ENCODE peak calls at places on chromosomes 16 and 17, in ten cellular contexts. L is PC-9, O is OCI-LY7, P is mammary epithelial cell, D is hepatocyte, Y is H9, B is SK-N-SH, F is A549, Q is fibroblast of lung, K is neural progenitor cell. X is an unnamed sample.
A peak's percentile ranks its signal among the peaks of the same experiment; 100 is the strongest.

GRCh38 chr17:17672453-17673368 is 8.5 kb upstream of the RAI1 start:
- DNase-seq in D (no peak), P (peak; percentile 35), K (no peak), B (no peak), F (no peak), L (peak; percentile 49), O (peak; percentile 66), Q (no peak), Y (no peak), X (peak; percentile 66)

GRCh38 chr17:60322056-60322387 is 69.9 kb downstream of the USP32 start:
- DNase-seq in B (no peak), Y (no peak), Q (no peak), F (no peak), D (no peak), O (no peak), K (no peak), P (no peak), L (no peak), X (no peak)

GRCh38 chr17:78915872-78916632 is 9.1 kb downstream of the TIMP2 start:
- DNase-seq in P (peak; percentile 72), L (peak; percentile 62), Q (peak; percentile 53), F (peak; percentile 50), B (no peak), Y (no peak), D (no peak), O (no peak), K (no peak), X (no peak)

GRCh38 chr17:34565715-34566114 is 13.7 kb upstream of the TMEM132E start:
- DNase-seq in Y (no peak), D (no peak), L (no peak), O (no peak), P (no peak), Q (no peak), K (no peak), F (no peak), B (no peak), X (no peak)

GRCh38 chr16:85123891-85124635 is 11.8 kb upstream of the CIBAR2 start:
- DNase-seq in B (no peak), Y (peak; percentile 58), L (peak; percentile 71), D (peak; percentile 41), Q (peak; percentile 87), O (no peak), P (peak; percentile 71), K (peak; percentile 40), F (no peak), X (peak; percentile 32)

GRCh38 chr17:1907818-1908698 is 78.3 kb downstream of the RPA1 start:
- DNase-seq in L (no peak), P (no peak), D (peak; percentile 54), B (no peak), O (peak; percentile 41), F (no peak), Y (peak; percentile 66), Q (peak; percentile 34), K (peak; percentile 92), X (peak; percentile 67)

GRCh38 chr17:29592850-29593545 is at the start of gene ANKRD13B:
- DNase-seq in P (no peak), Q (peak; percentile 24), O (peak; percentile 71), Y (no peak), D (peak; percentile 45), L (peak; percentile 8), F (no peak), K (peak; percentile 76), B (peak; percentile 83), X (peak; percentile 84)

GRCh38 chr16:20084624-20085226 is 11.0 kb upstream of the GPR139 start:
- DNase-seq in Y (no peak), O (no peak), Q (no peak), B (no peak), D (peak; percentile 51), P (no peak), K (no peak), F (no peak), L (peak; percentile 36), X (no peak)

GRCh38 chr16:77585852-77586251 is 136.5 kb upstream of the NUDT7 start:
- DNase-seq in K (no peak), Q (no peak), O (no peak), D (no peak), B (no peak), F (peak; percentile 46), P (peak; percentile 90), L (peak; percentile 37), Y (no peak), X (no peak)

GRCh38 chr16:87836346-87836843 is 32.9 kb downstream of the SLC7A5 start:
- DNase-seq in Q (no peak), D (no peak), K (no peak), P (no peak), Y (no peak), B (no peak), O (no peak), L (no peak), F (no peak), X (no peak)

GRCh38 chr16:67537636-67538591 is 9.3 kb downstream of the RIPOR1 start:
- DNase-seq in Y (peak; percentile 50), B (peak; percentile 85), L (no peak), Q (no peak), D (peak; percentile 79), F (no peak), P (no peak), K (peak; percentile 71), O (peak; percentile 46), X (no peak)

GRCh38 chr17:76783146-76783545 is 45.2 kb downstream of the MFSD11 start:
- DNase-seq in Q (no peak), F (no peak), Y (no peak), P (no peak), D (no peak), L (no peak), O (peak; percentile 93), B (no peak), K (no peak), X (no peak)

GRCh38 chr17:79623786-79624657 is 13.2 kb upstream of the RBFOX3 start:
- DNase-seq in L (no peak), F (no peak), O (no peak), B (peak; percentile 7), Y (peak; percentile 25), D (no peak), K (no peak), Q (no peak), P (no peak), X (no peak)

GRCh38 chr16:47079883-47080282 is 63.9 kb downstream of the NETO2 start:
- DNase-seq in O (no peak), L (no peak), D (no peak), Q (no peak), Y (no peak), F (no peak), B (no peak), P (no peak), K (peak; percentile 47), X (no peak)

GRCh38 chr17:57530026-57530425 is 215.1 kb downstream of the CCDC182 start:
- DNase-seq in K (no peak), P (no peak), D (no peak), Q (no peak), L (no peak), B (no peak), O (no peak), Y (no peak), F (no peak), X (no peak)

GRCh38 chr17:67478266-67479118 is 101.4 kb downstream of the PITPNC1 start:
- DNase-seq in D (no peak), F (no peak), O (no peak), L (no peak), B (no peak), Q (no peak), P (no peak), Y (peak; percentile 25), K (no peak), X (no peak)

DNA sequence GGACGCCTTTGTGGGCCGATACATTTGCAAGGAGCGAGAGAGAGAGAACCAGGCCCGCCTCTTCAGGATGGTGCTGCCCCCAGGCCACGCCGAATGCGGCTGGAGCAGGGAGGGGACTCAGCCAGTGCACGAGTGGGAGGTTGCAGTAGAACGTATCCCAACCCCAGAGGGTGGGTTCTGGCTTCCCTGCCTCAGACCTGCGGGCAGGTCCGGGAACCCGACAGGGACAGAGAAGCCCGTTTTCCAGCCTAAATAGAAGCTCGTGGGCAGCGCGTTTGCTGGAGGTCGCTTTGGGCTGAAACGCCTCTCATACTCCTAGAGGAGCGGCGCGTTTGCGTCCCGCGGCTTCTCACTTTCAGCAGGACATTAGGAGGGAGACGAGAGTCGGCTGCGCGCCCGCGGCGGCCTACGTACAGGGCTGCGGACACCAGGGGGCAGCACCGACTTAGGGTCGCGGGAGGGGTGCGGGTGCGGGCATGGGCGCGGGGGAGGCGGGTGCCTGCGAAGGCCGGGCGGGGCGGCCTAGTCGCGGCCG is 11.0 kb downstream of the TBX2 start:
- DNase-seq in O (peak; percentile 76), L (no peak), D (peak; percentile 93), P (no peak), Q (peak; percentile 94), B (peak; percentile 90), F (no peak), K (peak; percentile 89), Y (peak; percentile 93), X (no peak)
- H3K4me2 ChIP-seq in O (peak overlapping the region; percentile 73), L (peak overlapping the region; percentile 93), D (peak overlapping the region; percentile 99), P (no peak overlapping the region), Q (peak overlapping the region; percentile 86), B (peak overlapping the region; percentile 95), F (no peak overlapping the region), K (peak overlapping the region; percentile 80), Y (peak overlapping the region; percentile 55), X (no peak overlapping the region)

DNA sequence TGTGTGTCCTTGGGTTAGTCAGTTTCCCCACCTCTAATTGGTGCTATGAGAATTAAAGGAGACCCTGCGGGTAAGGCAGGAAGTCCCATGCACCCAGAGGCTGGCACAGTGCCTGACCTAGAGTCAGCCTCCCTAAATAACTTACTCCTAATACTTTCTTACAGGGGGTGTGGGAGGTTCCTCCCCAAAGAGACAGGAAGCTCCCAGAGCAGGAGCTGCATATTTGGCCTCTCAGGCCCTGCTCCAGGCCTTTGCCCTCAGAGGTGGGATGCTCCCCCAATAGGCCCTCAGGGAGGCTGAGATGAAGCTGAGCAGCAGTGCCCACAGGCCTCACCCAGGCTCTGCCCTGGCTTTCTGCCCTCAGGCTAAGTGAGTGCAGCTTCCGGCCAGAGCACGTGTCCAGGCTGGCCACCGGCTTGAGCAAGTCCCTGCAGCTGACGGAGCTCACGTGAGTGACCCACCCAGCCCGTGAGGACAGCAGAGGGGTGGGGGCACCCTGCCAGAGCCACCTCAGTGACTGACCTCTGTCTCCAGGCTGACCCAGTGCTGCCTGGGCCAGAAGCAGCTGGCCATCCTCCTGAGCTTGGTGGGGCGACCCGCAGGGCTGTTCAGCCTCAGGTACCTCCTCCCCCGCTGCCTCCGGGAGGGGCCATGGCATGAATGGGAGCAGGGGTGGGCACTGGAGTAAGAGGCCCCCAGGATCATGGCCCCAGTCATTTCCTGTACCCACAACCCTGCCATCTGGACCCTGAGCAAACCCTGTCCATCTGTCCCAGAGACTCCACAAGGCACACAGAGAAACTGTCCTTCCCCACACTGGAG is 31.1 kb upstream of the CPNE2 start:
- DNase-seq in L (peak; percentile 54), K (no peak), B (peak; percentile 75), Y (no peak), D (no peak), F (no peak), O (no peak), P (peak; percentile 69), Q (peak; percentile 70), X (no peak)
- H3K4me2 ChIP-seq in L (peak overlapping the region; percentile 35), K (no peak overlapping the region), B (no peak overlapping the region), Y (no peak overlapping the region), D (no peak overlapping the region), F (no peak overlapping the region), O (no peak overlapping the region), P (peak overlapping the region; percentile 49), Q (no peak overlapping the region), X (no peak overlapping the region)

GRCh38 chr17:81244358-81245023 is 5.4 kb downstream of the NDUFAF8 start:
- DNase-seq in Q (no peak), D (no peak), F (no peak), O (peak; percentile 47), B (peak; percentile 66), K (no peak), L (no peak), Y (no peak), P (no peak), X (peak; percentile 61)
- H3K4me2 ChIP-seq in Q (no peak overlapping the region), D (no peak overlapping the region), F (no peak overlapping the region), O (no peak overlapping the region), B (no peak overlapping the region), K (no peak overlapping the region), L (no peak overlapping the region), Y (no peak overlapping the region), P (no peak overlapping the region), X (no peak overlapping the region)

GRCh38 chr16:89607937-89608740 is 5.3 kb upstream of the DPEP1 start:
- DNase-seq in Y (no peak), O (no peak), P (no peak), K (no peak), B (peak; percentile 65), F (no peak), D (no peak), Q (no peak), L (no peak), X (no peak)
- H3K4me2 ChIP-seq in Y (no peak overlapping the region), O (no peak overlapping the region), P (no peak overlapping the region), K (no peak overlapping the region), B (no peak overlapping the region), F (no peak overlapping the region), D (no peak overlapping the region), Q (no peak overlapping the region), L (no peak overlapping the region), X (no peak overlapping the region)